ENCODE peak calls at places on chromosomes 1 and 21, in six cellular contexts. Q is MM.1S, Y is transverse colon, E is tibial nerve, A is GM23248, H is adrenal gland. C is an unnamed sample.

GRCh38 chr21:45045481-45045880 is 28.9 kb upstream of the ADARB1 start:
- DNase-seq in Q (no peak), Y (no peak), E (no peak), A (no peak), H (no peak), C (no peak)

GRCh38 chr1:214977133-214977532 is 105.4 kb upstream of the KCNK2 start:
- DNase-seq in Q (no peak), Y (no peak), E (no peak), A (no peak), H (no peak), C (no peak)

GRCh38 chr1:15289251-15289651 is 42.2 kb downstream of the FHAD1 start:
- DNase-seq in Q (no peak), Y (no peak), E (no peak), A (no peak), H (no peak), C (no peak)

GRCh38 chr1:222097646-222098045 is 355.8 kb upstream of the DUSP10 start:
- DNase-seq in Q (no peak), Y (no peak), E (no peak), A (no peak), H (no peak), C (no peak)

GRCh38 chr21:45965084-45965826 is 16.3 kb upstream of the COL6A1 start:
- DNase-seq in Q (no peak), Y (no peak), E (no peak), A (no peak), H (no peak), C (no peak)

GRCh38 chr1:43285269-43285986 is at the start of gene C1orf210:
- DNase-seq in Q (no peak), Y (peak; percentile 93), E (no peak), A (no peak), H (no peak), C (peak; percentile 95)

GRCh38 chr1:201531551-201532425 is 7.1 kb upstream of the NAV1 start:
- DNase-seq in Q (no peak), Y (no peak), E (no peak), A (peak; percentile 51), H (no peak), C (no peak)

GRCh38 chr1:78587213-78587612 is 33.0 kb upstream of the IFI44L start:
- DNase-seq in Q (no peak), Y (no peak), E (no peak), A (peak; percentile 5), H (no peak), C (no peak)

GRCh38 chr1:224223819-224224714 is 41.0 kb downstream of the DEGS1 start:
- DNase-seq in Q (no peak), Y (no peak), E (no peak), A (peak; percentile 80), H (no peak), C (no peak)

GRCh38 chr1:37822942-37823865 is 15.2 kb upstream of the YRDC start:
- DNase-seq in Q (no peak), Y (no peak), E (no peak), A (peak; percentile 44), H (no peak), C (no peak)

GRCh38 chr1:77228836-77229235 is 9.6 kb upstream of the PIGK start:
- DNase-seq in Q (no peak), Y (no peak), E (no peak), A (no peak), H (no peak), C (no peak)

GRCh38 chr1:168609133-168609715 is 32.8 kb downstream of the XCL1 start:
- DNase-seq in Q (no peak), Y (no peak), E (peak; percentile 18), A (peak; percentile 82), H (peak; percentile 36), C (no peak)

GRCh38 chr1:62361426-62361825 is 42.2 kb upstream of the KANK4 start:
- DNase-seq in Q (no peak), Y (no peak), E (no peak), A (no peak), H (no peak), C (no peak)

GRCh38 chr1:53402891-53403655 is 56.1 kb upstream of the DMRTB1 start:
- DNase-seq in Q (no peak), Y (no peak), E (no peak), A (no peak), H (no peak), C (no peak)

DNA sequence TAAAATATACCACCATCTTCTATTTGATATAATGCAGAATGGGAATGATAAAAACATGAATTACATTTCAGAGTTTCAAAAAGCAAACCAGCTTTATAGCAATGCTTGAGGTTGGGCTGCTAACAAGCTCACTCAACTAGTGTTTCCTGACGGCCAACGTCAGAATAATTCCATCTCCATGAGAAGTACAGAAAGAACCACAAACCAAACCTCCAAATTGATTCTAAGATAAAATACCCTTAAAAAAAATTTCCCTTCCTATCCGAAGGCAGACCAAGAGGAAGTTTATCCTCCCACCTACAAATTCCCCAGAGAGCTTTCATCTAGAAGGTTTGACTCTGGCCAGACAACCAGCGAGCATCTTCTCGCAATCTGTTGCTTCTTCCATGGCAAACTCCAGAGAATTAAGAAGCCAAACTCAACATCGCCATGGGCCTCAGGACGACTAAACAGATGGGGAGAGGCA is at the start of gene EDARADD:
- DNase-seq in Q (no peak), Y (no peak), E (no peak), A (peak; percentile 68), H (no peak), C (no peak)
- H3K4me3 ChIP-seq in Q (peak within 1 kb of the TSS; percentile 51), Y (peak within 1 kb of the TSS; percentile 30), E (peak within 1 kb of the TSS; percentile 38), A (peak within 1 kb of the TSS; percentile 75), H (no peak within 1 kb of the TSS), C (peak within 1 kb of the TSS; percentile 63)

GRCh38 chr1:68220420-68220819 is 11.9 kb downstream of the WLS start:
- DNase-seq in Q (no peak), Y (no peak), E (no peak), A (no peak), H (no peak), C (no peak)

GRCh38 chr1:68223714-68224113 is 8.6 kb downstream of the WLS start:
- DNase-seq in Q (no peak), Y (no peak), E (no peak), A (no peak), H (no peak), C (no peak)

GRCh38 chr1:68218485-68218884 is 13.8 kb downstream of the WLS start:
- DNase-seq in Q (no peak), Y (no peak), E (no peak), A (no peak), H (no peak), C (no peak)

GRCh38 chr1:68221001-68221970 is 11.0 kb downstream of the WLS start:
- DNase-seq in Q (no peak), Y (no peak), E (no peak), A (no peak), H (no peak), C (no peak)

DNA sequence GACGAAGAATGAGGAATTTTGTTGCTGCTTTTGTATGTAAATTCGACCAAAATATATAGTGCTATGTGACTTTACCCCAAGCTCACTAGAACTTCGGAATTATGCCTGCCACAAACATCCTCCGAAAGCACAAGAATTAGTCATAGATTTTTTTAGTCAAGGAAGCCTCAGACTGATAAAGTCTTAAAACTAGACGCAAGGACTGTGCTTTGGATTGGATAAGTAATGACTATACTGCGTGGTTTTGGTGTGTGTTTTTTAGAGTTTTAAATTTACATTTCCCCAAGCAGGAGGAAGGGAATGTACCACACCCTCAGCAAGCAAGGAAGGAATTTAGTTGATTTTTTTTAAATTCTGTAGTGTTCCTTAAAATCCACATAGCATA is 10.4 kb downstream of the WLS start:
- DNase-seq in Q (no peak), Y (no peak), E (no peak), A (peak; percentile 78), H (no peak), C (no peak)
- H3K4me1 ChIP-seq in Q (no peaks in the 10 kb centered on the region), Y (peaks cover 13% of the 10 kb centered on the region), E (peaks cover 20% of the 10 kb centered on the region), A (peaks cover 13% of the 10 kb centered on the region), H (peaks cover 7% of the 10 kb centered on the region), C (peaks cover 9% of the 10 kb centered on the region)

GRCh38 chr1:70963374-70963773 is 84.2 kb downstream of the PTGER3 start:
- DNase-seq in Q (no peak), Y (no peak), E (no peak), A (no peak), H (no peak), C (no peak)

GRCh38 chr1:70966018-70966638 is 81.5 kb downstream of the PTGER3 start:
- DNase-seq in Q (peak; percentile 14), Y (no peak), E (no peak), A (peak; percentile 26), H (no peak), C (no peak)

DNA sequence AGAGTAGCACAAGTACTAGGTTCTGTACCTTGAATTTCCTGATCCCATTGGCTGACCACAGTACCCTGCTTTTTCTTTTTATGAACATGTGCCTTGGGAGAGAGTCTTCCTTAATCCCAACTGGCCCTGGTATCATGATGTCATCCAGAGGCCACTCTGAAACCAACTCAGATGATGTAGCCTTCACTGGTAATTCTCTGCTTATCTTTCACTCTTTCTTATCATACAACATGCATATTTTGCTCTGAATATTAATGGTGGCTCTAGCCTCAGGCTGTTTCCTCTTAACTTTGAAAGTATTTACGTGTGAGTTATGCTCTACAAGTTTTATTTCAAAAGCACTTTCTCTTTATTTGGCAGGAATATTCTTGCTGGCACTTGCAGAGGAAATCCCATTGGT is 86.2 kb downstream of the PTGER3 start:
- DNase-seq in Q (no peak), Y (no peak), E (no peak), A (no peak), H (no peak), C (no peak)
- H3K4me3 ChIP-seq in Q (no peak overlapping the region), Y (no peak overlapping the region), E (no peak overlapping the region), A (no peak overlapping the region), H (no peak overlapping the region), C (no peak overlapping the region)

DNA sequence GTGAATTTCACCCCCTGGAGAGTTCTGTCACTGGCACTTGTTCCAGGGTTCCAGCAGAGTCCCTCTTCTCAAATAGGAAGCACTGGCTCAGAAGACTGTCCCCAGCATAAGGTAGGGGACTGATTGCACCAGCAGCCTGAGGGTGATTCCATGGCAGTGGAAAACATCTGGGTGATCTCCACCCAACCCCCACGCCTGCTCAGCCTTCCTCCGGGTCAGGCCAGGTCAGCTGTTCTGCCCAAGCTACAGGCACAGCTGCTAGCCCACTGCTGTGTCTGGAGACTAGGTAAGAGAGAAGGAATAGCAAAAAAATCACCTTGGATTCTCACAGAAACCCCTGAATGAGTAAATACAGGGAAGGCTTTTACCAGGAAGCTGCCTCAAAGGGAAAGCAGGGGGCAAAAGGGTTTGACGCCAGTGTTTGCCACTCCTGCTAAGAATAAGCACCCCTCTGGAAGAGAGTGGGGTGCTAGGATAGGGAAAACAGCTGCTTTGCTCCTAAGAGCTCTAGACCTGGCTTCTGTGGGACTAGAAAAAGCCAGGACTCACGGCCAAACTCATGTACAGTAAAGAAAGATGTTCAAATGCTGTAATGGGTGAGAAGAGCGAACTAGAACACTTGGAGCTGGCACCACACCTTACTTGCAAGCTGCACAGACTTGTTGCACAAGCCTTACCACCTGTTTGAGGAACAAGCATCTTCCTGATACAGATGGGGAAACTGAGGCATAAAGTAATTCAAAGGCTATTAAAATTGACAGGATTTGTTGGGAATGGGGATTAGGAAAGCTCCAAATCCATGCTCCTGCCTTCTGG is 1.0 kb upstream of the DENND2D start:
- DNase-seq in Q (no peak), Y (no peak), E (no peak), A (no peak), H (no peak), C (no peak)
- H3K4me1 ChIP-seq in Q (peaks cover 25% of the 10 kb centered on the region), Y (peaks cover 43% of the 10 kb centered on the region), E (peaks cover 16% of the 10 kb centered on the region), A (peaks cover 3% of the 10 kb centered on the region), H (peaks cover 14% of the 10 kb centered on the region), C (peaks cover 78% of the 10 kb centered on the region)

C was measured in lower lobe of right lung.